ENCODE peak calls at places on chromosome 19, in eight cellular contexts. One of them, this sample, is unnamed.

GRCh38 chr19:6519289-6519688 is 11.5 kb upstream of the TNFSF9 start:
- DNase-seq in A549: peak; percentile 67
- DNase-seq in SW 1271: peak; percentile 40
- DNase-seq in kidney tubule cell: peak; percentile 89
- DNase-seq in T-helper 2 cell: peak; percentile 42
- DNase-seq in amygdala: no peak
- DNase-seq in activated naive CD4-positive, alpha-beta T cell treated with anti-CD3 and anti-CD28 coated beads, Interleukin-2, amount 50 U/mL, for 16 hours: no peak
- DNase-seq in prostate gland: no peak
- DNase-seq in this sample: no peak

GRCh38 chr19:32421589-32422361 is 16.2 kb downstream of the DPY19L3 start:
- DNase-seq in amygdala: no peak
- DNase-seq in SW 1271: no peak
- DNase-seq in kidney tubule cell: no peak
- DNase-seq in prostate gland: no peak
- DNase-seq in activated naive CD4-positive, alpha-beta T cell treated with anti-CD3 and anti-CD28 coated beads, Interleukin-2, amount 50 U/mL, for 16 hours: no peak
- DNase-seq in A549: no peak
- DNase-seq in T-helper 2 cell: no peak
- DNase-seq in this sample: peak; percentile 33

GRCh38 chr19:10402441-10403038 is 802 bp downstream of the CDC37 start:
- DNase-seq in T-helper 2 cell: no peak
- DNase-seq in prostate gland: no peak
- DNase-seq in A549: no peak
- DNase-seq in kidney tubule cell: peak; percentile 69
- DNase-seq in activated naive CD4-positive, alpha-beta T cell treated with anti-CD3 and anti-CD28 coated beads, Interleukin-2, amount 50 U/mL, for 16 hours: no peak
- DNase-seq in SW 1271: peak; percentile 31
- DNase-seq in amygdala: no peak
- DNase-seq in this sample: peak; percentile 36

GRCh38 chr19:40400521-40400920 is 10.5 kb upstream of the HIPK4 start:
- DNase-seq in SW 1271: no peak
- DNase-seq in amygdala: no peak
- DNase-seq in kidney tubule cell: no peak
- DNase-seq in T-helper 2 cell: no peak
- DNase-seq in prostate gland: no peak
- DNase-seq in activated naive CD4-positive, alpha-beta T cell treated with anti-CD3 and anti-CD28 coated beads, Interleukin-2, amount 50 U/mL, for 16 hours: no peak
- DNase-seq in A549: no peak
- DNase-seq in this sample: no peak

GRCh38 chr19:43940719-43941118 is 5.6 kb upstream of the ZNF45 start:
- DNase-seq in amygdala: no peak
- DNase-seq in activated naive CD4-positive, alpha-beta T cell treated with anti-CD3 and anti-CD28 coated beads, Interleukin-2, amount 50 U/mL, for 16 hours: no peak
- DNase-seq in kidney tubule cell: no peak
- DNase-seq in prostate gland: no peak
- DNase-seq in A549: no peak
- DNase-seq in SW 1271: no peak
- DNase-seq in T-helper 2 cell: no peak
- DNase-seq in this sample: no peak

GRCh38 chr19:5985098-5985783 is 7.3 kb upstream of the RANBP3 start:
- DNase-seq in prostate gland: no peak
- DNase-seq in SW 1271: peak; percentile 28
- DNase-seq in amygdala: no peak
- DNase-seq in T-helper 2 cell: no peak
- DNase-seq in activated naive CD4-positive, alpha-beta T cell treated with anti-CD3 and anti-CD28 coated beads, Interleukin-2, amount 50 U/mL, for 16 hours: no peak
- DNase-seq in A549: no peak
- DNase-seq in kidney tubule cell: peak; percentile 94
- DNase-seq in this sample: peak; percentile 58

GRCh38 chr19:33446918-33447293 is 73.4 kb downstream of the CEBPG start:
- DNase-seq in prostate gland: no peak
- DNase-seq in T-helper 2 cell: no peak
- DNase-seq in amygdala: no peak
- DNase-seq in activated naive CD4-positive, alpha-beta T cell treated with anti-CD3 and anti-CD28 coated beads, Interleukin-2, amount 50 U/mL, for 16 hours: no peak
- DNase-seq in SW 1271: no peak
- DNase-seq in kidney tubule cell: no peak
- DNase-seq in A549: no peak
- DNase-seq in this sample: no peak

GRCh38 chr19:44542671-44543070 is 13.2 kb upstream of the CEACAM20 start:
- DNase-seq in T-helper 2 cell: no peak
- DNase-seq in activated naive CD4-positive, alpha-beta T cell treated with anti-CD3 and anti-CD28 coated beads, Interleukin-2, amount 50 U/mL, for 16 hours: no peak
- DNase-seq in prostate gland: no peak
- DNase-seq in kidney tubule cell: no peak
- DNase-seq in SW 1271: no peak
- DNase-seq in amygdala: no peak
- DNase-seq in A549: no peak
- DNase-seq in this sample: no peak

GRCh38 chr19:3525052-3525451 is 13.9 kb upstream of the TEKTIP1 start:
- DNase-seq in SW 1271: no peak
- DNase-seq in kidney tubule cell: no peak
- DNase-seq in A549: no peak
- DNase-seq in prostate gland: no peak
- DNase-seq in T-helper 2 cell: no peak
- DNase-seq in amygdala: no peak
- DNase-seq in activated naive CD4-positive, alpha-beta T cell treated with anti-CD3 and anti-CD28 coated beads, Interleukin-2, amount 50 U/mL, for 16 hours: no peak
- DNase-seq in this sample: no peak

GRCh38 chr19:17872251-17873001 is 681 bp downstream of the SLC5A5 start:
- DNase-seq in prostate gland: no peak
- DNase-seq in T-helper 2 cell: peak; percentile 68
- DNase-seq in SW 1271: no peak
- DNase-seq in amygdala: no peak
- DNase-seq in A549: no peak
- DNase-seq in kidney tubule cell: no peak
- DNase-seq in activated naive CD4-positive, alpha-beta T cell treated with anti-CD3 and anti-CD28 coated beads, Interleukin-2, amount 50 U/mL, for 16 hours: peak; percentile 59
- DNase-seq in this sample: no peak

GRCh38 chr19:548841-549830 is 5.3 kb downstream of the GZMM start:
- DNase-seq in kidney tubule cell: no peak
- DNase-seq in prostate gland: no peak
- DNase-seq in T-helper 2 cell: no peak
- DNase-seq in activated naive CD4-positive, alpha-beta T cell treated with anti-CD3 and anti-CD28 coated beads, Interleukin-2, amount 50 U/mL, for 16 hours: no peak
- DNase-seq in SW 1271: no peak
- DNase-seq in A549: no peak
- DNase-seq in amygdala: no peak
- DNase-seq in this sample: no peak

GRCh38 chr19:16066611-16067104 is 9.6 kb upstream of the TPM4 start:
- DNase-seq in amygdala: no peak
- DNase-seq in kidney tubule cell: peak; percentile 31
- DNase-seq in SW 1271: peak; percentile 25
- DNase-seq in A549: peak; percentile 79
- DNase-seq in prostate gland: peak; percentile 45
- DNase-seq in activated naive CD4-positive, alpha-beta T cell treated with anti-CD3 and anti-CD28 coated beads, Interleukin-2, amount 50 U/mL, for 16 hours: peak; percentile 52
- DNase-seq in T-helper 2 cell: peak; percentile 78
- DNase-seq in this sample: peak; percentile 72

GRCh38 chr19:14333101-14333871 is 48.0 kb upstream of the ADGRE5 start:
- DNase-seq in A549: peak; percentile 61
- DNase-seq in prostate gland: no peak
- DNase-seq in amygdala: no peak
- DNase-seq in SW 1271: no peak
- DNase-seq in activated naive CD4-positive, alpha-beta T cell treated with anti-CD3 and anti-CD28 coated beads, Interleukin-2, amount 50 U/mL, for 16 hours: no peak
- DNase-seq in kidney tubule cell: no peak
- DNase-seq in T-helper 2 cell: peak; percentile 14
- DNase-seq in this sample: no peak

This sample was measured in K562.